ENCODE peak calls at places on chromosomes 2 and 18, in ten cellular contexts. Q is right atrium auricular region; K is fibroblast of lung; I is mesenchymal stem cell; A is endothelial cell; X is activated CD8-positive, alpha-beta memory T cell treated with anti-CD3 and anti-CD28 coated beads for 24 hours; W is T-helper 2 cell; N is HS-5; V is left lung; C is sigmoid colon. Z is an unnamed sample.
A peak's percentile ranks its signal among the peaks of the same experiment; 100 is the strongest.

GRCh38 chr2:67612576-67612981 is 215.4 kb downstream of the ETAA1 start:
- DNase-seq in N (no peak), C (no peak), W (no peak), K (no peak), X (no peak), A (no peak), V (no peak), Q (no peak), I (peak; percentile 33), Z (no peak)

GRCh38 chr2:152352616-152353015 is 17.6 kb downstream of the FMNL2 start:
- DNase-seq in N (no peak), V (no peak), W (no peak), K (no peak), I (no peak), Q (no peak), A (no peak), X (no peak), C (no peak), Z (no peak)

GRCh38 chr2:105919191-105919811 is 174.6 kb downstream of the NCK2 start:
- DNase-seq in X (peak; percentile 52), A (no peak), V (no peak), C (no peak), Q (peak; percentile 57), N (no peak), I (no peak), W (no peak), K (no peak), Z (peak; percentile 71)

GRCh38 chr2:20511130-20511529 is 64.3 kb downstream of the RHOB start:
- DNase-seq in X (no peak), I (no peak), K (no peak), W (no peak), N (no peak), Q (no peak), A (no peak), C (no peak), V (no peak), Z (no peak)

GRCh38 chr2:207256476-207257207 is 90.9 kb upstream of the KLF7 start:
- DNase-seq in C (no peak), N (no peak), W (no peak), A (no peak), X (no peak), I (peak; percentile 78), Q (no peak), V (no peak), K (peak; percentile 62), Z (no peak)

GRCh38 chr2:219410390-219410789 is 7.8 kb upstream of the DES start:
- DNase-seq in W (no peak), C (no peak), K (no peak), X (no peak), Q (no peak), N (no peak), A (no peak), I (no peak), V (no peak), Z (no peak)

GRCh38 chr18:78901923-78902794 is 77.5 kb upstream of the SALL3 start:
- DNase-seq in N (no peak), A (no peak), K (no peak), I (no peak), Q (peak; percentile 9), X (peak; percentile 32), W (no peak), C (no peak), V (no peak), Z (no peak)

GRCh38 chr2:161245237-161245505 is 63.1 kb upstream of the PSMD14 start:
- DNase-seq in W (no peak), V (no peak), C (no peak), X (no peak), K (no peak), Q (no peak), A (no peak), I (no peak), N (no peak), Z (no peak)

GRCh38 chr2:32442020-32442467 is 85.2 kb downstream of the BIRC6 start:
- DNase-seq in A (no peak), X (no peak), Q (no peak), C (no peak), K (no peak), I (no peak), N (no peak), W (no peak), V (no peak), Z (no peak)

GRCh38 chr2:19860022-19860421 is 41.8 kb downstream of the TTC32 start:
- DNase-seq in N (no peak), W (no peak), V (no peak), Q (no peak), X (no peak), C (peak; percentile 81), K (peak; percentile 84), A (no peak), I (no peak), Z (peak; percentile 46)

GRCh38 chr2:37966326-37966725 is 41.2 kb downstream of the RMDN2 start:
- DNase-seq in X (no peak), I (no peak), K (no peak), V (no peak), Q (no peak), C (no peak), N (no peak), W (no peak), A (no peak), Z (no peak)

GRCh38 chr2:59737313-59737712 is 816.1 kb downstream of the BCL11A start:
- DNase-seq in X (no peak), C (no peak), Q (no peak), W (no peak), K (no peak), N (no peak), V (no peak), I (no peak), A (no peak), Z (no peak)

GRCh38 chr2:225334524-225334923 is 65.0 kb upstream of the NYAP2 start:
- DNase-seq in X (no peak), A (no peak), I (no peak), N (no peak), W (no peak), Q (no peak), V (no peak), K (no peak), C (no peak), Z (no peak)

GRCh38 chr2:11082880-11083279 is 72.4 kb upstream of the SLC66A3 start:
- DNase-seq in Q (peak; percentile 21), C (no peak), V (no peak), N (no peak), K (no peak), A (no peak), X (peak; percentile 37), I (no peak), W (no peak), Z (no peak)

GRCh38 chr18:76952747-76953146 is 130.4 kb downstream of the ZNF236 start:
- DNase-seq in K (no peak), C (no peak), N (no peak), Q (no peak), V (no peak), I (no peak), X (no peak), A (no peak), W (no peak), Z (no peak)

GRCh38 chr18:22840606-22841144 is 92.5 kb upstream of the RBBP8 start:
- DNase-seq in V (no peak), K (no peak), I (no peak), A (no peak), N (no peak), Q (no peak), C (no peak), X (no peak), W (no peak), Z (no peak)

GRCh38 chr2:207499114-207499513 is 30.6 kb upstream of the CREB1 start:
- DNase-seq in W (no peak), C (no peak), N (no peak), A (no peak), Q (no peak), V (no peak), K (no peak), X (no peak), I (peak; percentile 28), Z (no peak)

GRCh38 chr2:62556082-62556481 is 50.1 kb upstream of the TMEM17 start:
- DNase-seq in X (no peak), W (no peak), A (no peak), I (no peak), V (no peak), Q (no peak), K (no peak), N (no peak), C (no peak), Z (no peak)

GRCh38 chr18:48688961-48689360 is 150.1 kb downstream of the CTIF start:
- DNase-seq in X (no peak), C (no peak), N (no peak), V (no peak), Q (no peak), W (no peak), A (no peak), I (no peak), K (no peak), Z (no peak)

GRCh38 chr18:49814147-49814499 is 790 bp upstream of the ACAA2 start:
- DNase-seq in Q (peak; percentile 81), X (no peak), K (peak; percentile 72), W (no peak), V (peak; percentile 65), C (peak; percentile 88), I (peak; percentile 66), A (peak; percentile 46), N (no peak), Z (peak; percentile 57)

GRCh38 chr2:118865106-118865505 is 17.7 kb upstream of the EN1 start:
- DNase-seq in K (peak; percentile 54), I (peak; percentile 48), Q (no peak), V (no peak), A (no peak), W (no peak), C (no peak), X (no peak), N (peak; percentile 32), Z (no peak)

GRCh38 chr2:9373047-9373446 is 50.3 kb downstream of the ITGB1BP1 start:
- DNase-seq in I (no peak), W (no peak), N (no peak), Q (no peak), X (no peak), V (no peak), A (no peak), C (no peak), K (no peak), Z (no peak)

GRCh38 chr2:140288213-140288612 is 1508.0 kb upstream of the NXPH2 start:
- DNase-seq in N (no peak), A (no peak), X (no peak), K (no peak), C (no peak), Q (no peak), W (no peak), V (no peak), I (no peak), Z (no peak)

GRCh38 chr18:79487198-79488165 is 91.8 kb downstream of the NFATC1 start:
- DNase-seq in X (no peak), Q (no peak), I (no peak), A (no peak), N (no peak), V (peak; percentile 25), W (no peak), K (no peak), C (peak; percentile 64), Z (no peak)

GRCh38 chr2:24228470-24228869 is 53.6 kb downstream of the FAM228A start:
- DNase-seq in K (peak; percentile 46), Q (no peak), N (no peak), A (no peak), I (no peak), C (no peak), X (no peak), V (no peak), W (no peak), Z (peak; percentile 1)

GRCh38 chr2:21422050-21422449 is 298.3 kb downstream of the TDRD15 start:
- DNase-seq in A (peak; percentile 85), K (peak; percentile 46), Q (no peak), X (no peak), W (no peak), V (no peak), C (no peak), I (peak; percentile 44), N (no peak), Z (no peak)

GRCh38 chr2:101737478-101738240 is 40.2 kb downstream of the MAP4K4 start:
- DNase-seq in I (no peak), N (no peak), C (no peak), K (no peak), Q (no peak), X (no peak), A (no peak), W (no peak), V (no peak), Z (peak; percentile 86)

Z was measured in foreskin keratinocyte.